ENCODE peak calls at places on chromosome 12, in ten cellular contexts. One of them, this sample, is unnamed.

GRCh38 chr12:67422081-67422480 is 152.9 kb downstream of the CAND1 start:
- DNase-seq in anterior cingulate cortex: no peak
- DNase-seq in Right ventricle myocardium superior: no peak
- DNase-seq in effector memory CD4-positive, alpha-beta T cell: no peak
- DNase-seq in lower lobe of right lung: no peak
- DNase-seq in naive thymus-derived CD8-positive, alpha-beta T cell: no peak
- DNase-seq in NCI-H1436: no peak
- DNase-seq in kidney glomerular epithelial cell: no peak
- DNase-seq in foreskin fibroblast: no peak
- DNase-seq in posterior vena cava: no peak
- DNase-seq in this sample: no peak

GRCh38 chr12:47591795-47592194 is 114.0 kb downstream of the RPAP3 start:
- DNase-seq in posterior vena cava: no peak
- DNase-seq in foreskin fibroblast: peak
- DNase-seq in kidney glomerular epithelial cell: no peak
- DNase-seq in anterior cingulate cortex: no peak
- DNase-seq in naive thymus-derived CD8-positive, alpha-beta T cell: no peak
- DNase-seq in lower lobe of right lung: no peak
- DNase-seq in effector memory CD4-positive, alpha-beta T cell: no peak
- DNase-seq in Right ventricle myocardium superior: no peak
- DNase-seq in NCI-H1436: no peak
- DNase-seq in this sample: no peak

GRCh38 chr12:112664569-112664968 is 127.0 kb upstream of the RPH3A start:
- DNase-seq in foreskin fibroblast: peak
- DNase-seq in kidney glomerular epithelial cell: no peak
- DNase-seq in effector memory CD4-positive, alpha-beta T cell: no peak
- DNase-seq in lower lobe of right lung: no peak
- DNase-seq in posterior vena cava: no peak
- DNase-seq in Right ventricle myocardium superior: no peak
- DNase-seq in anterior cingulate cortex: no peak
- DNase-seq in NCI-H1436: no peak
- DNase-seq in naive thymus-derived CD8-positive, alpha-beta T cell: no peak
- DNase-seq in this sample: no peak

GRCh38 chr12:6276936-6277615 is 33.4 kb upstream of the PLEKHG6 start:
- DNase-seq in Right ventricle myocardium superior: no peak
- DNase-seq in naive thymus-derived CD8-positive, alpha-beta T cell: no peak
- DNase-seq in lower lobe of right lung: peak
- DNase-seq in effector memory CD4-positive, alpha-beta T cell: no peak
- DNase-seq in kidney glomerular epithelial cell: peak
- DNase-seq in foreskin fibroblast: peak
- DNase-seq in NCI-H1436: no peak
- DNase-seq in anterior cingulate cortex: no peak
- DNase-seq in posterior vena cava: no peak
- DNase-seq in this sample: no peak

GRCh38 chr12:96989916-96990315 is 82.9 kb downstream of the NEDD1 start:
- DNase-seq in NCI-H1436: peak
- DNase-seq in Right ventricle myocardium superior: no peak
- DNase-seq in lower lobe of right lung: no peak
- DNase-seq in anterior cingulate cortex: no peak
- DNase-seq in kidney glomerular epithelial cell: peak
- DNase-seq in foreskin fibroblast: no peak
- DNase-seq in posterior vena cava: no peak
- DNase-seq in effector memory CD4-positive, alpha-beta T cell: no peak
- DNase-seq in naive thymus-derived CD8-positive, alpha-beta T cell: no peak
- DNase-seq in this sample: no peak

GRCh38 chr12:76643438-76643837 is 83.9 kb upstream of the OSBPL8 start:
- DNase-seq in foreskin fibroblast: peak
- DNase-seq in effector memory CD4-positive, alpha-beta T cell: no peak
- DNase-seq in lower lobe of right lung: no peak
- DNase-seq in Right ventricle myocardium superior: no peak
- DNase-seq in NCI-H1436: no peak
- DNase-seq in naive thymus-derived CD8-positive, alpha-beta T cell: no peak
- DNase-seq in kidney glomerular epithelial cell: no peak
- DNase-seq in posterior vena cava: no peak
- DNase-seq in anterior cingulate cortex: no peak
- DNase-seq in this sample: no peak

GRCh38 chr12:2284857-2285256 is 232.1 kb downstream of the CACNA1C start:
- DNase-seq in posterior vena cava: peak
- DNase-seq in anterior cingulate cortex: no peak
- DNase-seq in kidney glomerular epithelial cell: peak
- DNase-seq in effector memory CD4-positive, alpha-beta T cell: no peak
- DNase-seq in naive thymus-derived CD8-positive, alpha-beta T cell: peak
- DNase-seq in foreskin fibroblast: peak
- DNase-seq in NCI-H1436: peak
- DNase-seq in lower lobe of right lung: peak
- DNase-seq in Right ventricle myocardium superior: peak
- DNase-seq in this sample: no peak

GRCh38 chr12:108980831-108981618 is 39.8 kb downstream of the SVOP start:
- DNase-seq in NCI-H1436: no peak
- DNase-seq in kidney glomerular epithelial cell: peak
- DNase-seq in lower lobe of right lung: no peak
- DNase-seq in Right ventricle myocardium superior: peak
- DNase-seq in naive thymus-derived CD8-positive, alpha-beta T cell: no peak
- DNase-seq in foreskin fibroblast: no peak
- DNase-seq in posterior vena cava: no peak
- DNase-seq in anterior cingulate cortex: no peak
- DNase-seq in effector memory CD4-positive, alpha-beta T cell: no peak
- DNase-seq in this sample: no peak

GRCh38 chr12:94165152-94165551 is 16.8 kb downstream of the PLXNC1 start:
- DNase-seq in kidney glomerular epithelial cell: no peak
- DNase-seq in effector memory CD4-positive, alpha-beta T cell: no peak
- DNase-seq in foreskin fibroblast: no peak
- DNase-seq in lower lobe of right lung: no peak
- DNase-seq in anterior cingulate cortex: no peak
- DNase-seq in posterior vena cava: no peak
- DNase-seq in NCI-H1436: no peak
- DNase-seq in naive thymus-derived CD8-positive, alpha-beta T cell: no peak
- DNase-seq in Right ventricle myocardium superior: no peak
- DNase-seq in this sample: no peak

GRCh38 chr12:11755311-11755930 is 105.9 kb downstream of the ETV6 start:
- DNase-seq in naive thymus-derived CD8-positive, alpha-beta T cell: no peak
- DNase-seq in posterior vena cava: no peak
- DNase-seq in lower lobe of right lung: no peak
- DNase-seq in foreskin fibroblast: no peak
- DNase-seq in Right ventricle myocardium superior: no peak
- DNase-seq in kidney glomerular epithelial cell: no peak
- DNase-seq in NCI-H1436: no peak
- DNase-seq in effector memory CD4-positive, alpha-beta T cell: no peak
- DNase-seq in anterior cingulate cortex: no peak
- DNase-seq in this sample: no peak